ENCODE peak calls at places on chromosomes 5 and 9, in four cellular contexts. T is mesenchymal stem cell, J is adipocyte, N is fibroblast of lung. C is an unnamed sample.
A peak's percentile ranks its signal among the peaks of the same experiment; 100 is the strongest.

GRCh38 chr9:123798203-123798602 is 131.7 kb downstream of the DENND1A start:
- DNase-seq in J (no peak), N (no peak), T (no peak), C (no peak)

GRCh38 chr9:83572524-83572923 is 34.3 kb upstream of the FRMD3 start:
- DNase-seq in N (no peak), T (peak; percentile 51), J (peak; percentile 68), C (no peak)

GRCh38 chr9:93210324-93210973 is 26.5 kb downstream of the WNK2 start:
- DNase-seq in T (no peak), N (no peak), J (no peak), C (no peak)

GRCh38 chr5:386432-387341 is 56.3 kb upstream of the EXOC3 start:
- DNase-seq in T (peak; percentile 87), J (no peak), N (peak; percentile 51), C (no peak)

GRCh38 chr5:128904815-128905214 is 60.5 kb upstream of the SLC27A6 start:
- DNase-seq in N (peak; percentile 34), T (peak; percentile 17), J (peak; percentile 22), C (no peak)

GRCh38 chr5:91419571-91420537 is 36.7 kb upstream of the ARRDC3 start:
- DNase-seq in T (peak; percentile 62), N (peak; percentile 80), J (peak; percentile 87), C (peak; percentile 58)

GRCh38 chr5:94234987-94235386 is 383.4 kb downstream of the KIAA0825 start:
- DNase-seq in T (no peak), N (no peak), J (no peak), C (no peak)

GRCh38 chr5:171757853-171758535 is 27.6 kb upstream of the SMIM23 start:
- DNase-seq in N (peak; percentile 96), J (peak; percentile 52), T (peak; percentile 96), C (no peak)

GRCh38 chr9:109449036-109449798 is 48.9 kb downstream of the PTPN3 start:
- DNase-seq in J (no peak), N (no peak), T (no peak), C (no peak)

GRCh38 chr5:153267506-153267905 is 223.0 kb upstream of the GRIA1 start:
- DNase-seq in J (no peak), T (no peak), N (no peak), C (no peak)

GRCh38 chr5:98471458-98471857 is 302.0 kb upstream of the RGMB start:
- DNase-seq in T (no peak), N (no peak), J (no peak), C (no peak)

GRCh38 chr5:56185777-56186311 is 47.3 kb downstream of the ANKRD55 start:
- DNase-seq in N (no peak), J (no peak), T (no peak), C (no peak)

GRCh38 chr9:136784249-136784996 is 6.7 kb upstream of the TMEM141 start:
- DNase-seq in J (peak; percentile 76), N (no peak), T (peak; percentile 53), C (no peak)

GRCh38 chr5:77518304-77518703 is 26.2 kb upstream of the WDR41 start:
- DNase-seq in J (peak; percentile 4), N (peak; percentile 17), T (peak; percentile 2), C (peak; percentile 42)

GRCh38 chr9:92609142-92609500 is 60.8 kb downstream of the IPPK start:
- DNase-seq in T (no peak), N (no peak), J (no peak), C (peak; percentile 33)

GRCh38 chr9:80648336-80648735 is 1041.0 kb downstream of the TLE1 start:
- DNase-seq in J (peak; percentile 70), T (peak; percentile 62), N (peak; percentile 55), C (peak; percentile 14)

GRCh38 chr5:995318-995717 is 13.3 kb upstream of the NKD2 start:
- DNase-seq in N (no peak), J (no peak), T (no peak), C (no peak)

GRCh38 chr5:179792612-179793469 is 945 bp upstream of the LTC4S start:
- DNase-seq in N (no peak), J (no peak), T (no peak), C (no peak)

GRCh38 chr9:34375901-34376595 is 650 bp downstream of the MYORG start:
- DNase-seq in J (peak; percentile 25), N (no peak), T (peak; percentile 30), C (peak; percentile 84)

GRCh38 chr5:80031109-80031508 is 4.0 kb upstream of the THBS4 start:
- DNase-seq in J (no peak), T (no peak), N (no peak), C (no peak)

GRCh38 chr5:80034962-80035821 is at the start of gene THBS4:
- DNase-seq in T (no peak), N (no peak), J (peak; percentile 17), C (peak; percentile 10)

GRCh38 chr5:80035839-80036238 is 691 bp downstream of the THBS4 start:
- DNase-seq in T (no peak), N (no peak), J (no peak), C (no peak)

GRCh38 chr5:80034559-80034958 is 589 bp upstream of the THBS4 start:
- DNase-seq in N (peak; percentile 14), J (no peak), T (peak; percentile 9), C (no peak)

GRCh38 chr5:80033513-80033912 is 1.6 kb upstream of the THBS4 start:
- DNase-seq in J (no peak), T (no peak), N (no peak), C (no peak)
- H3K27me3 ChIP-seq in J (peaks cover 56% of the 10 kb centered on the region), T (peaks cover 54% of the 10 kb centered on the region), N (peaks cover 35% of the 10 kb centered on the region), C (peaks cover 18% of the 10 kb centered on the region)

GRCh38 chr5:106152569-106152968 is 1518.2 kb downstream of the EFNA5 start:
- DNase-seq in T (no peak), N (no peak), J (no peak), C (no peak)

GRCh38 chr5:106154280-106154716 is 1516.4 kb downstream of the EFNA5 start:
- DNase-seq in T (no peak), N (no peak), J (no peak), C (no peak)
- H3K9ac ChIP-seq in T (no peak overlapping the region), N (no peak overlapping the region), J (no peak overlapping the region), C (no peak overlapping the region)

GRCh38 chr5:122507045-122507444 is 195.0 kb downstream of the SNCAIP start:
- DNase-seq in T (no peak), N (no peak), J (no peak), C (no peak)

GRCh38 chr5:122508623-122509022 is 196.6 kb downstream of the SNCAIP start:
- DNase-seq in N (no peak), J (no peak), T (no peak), C (no peak)

GRCh38 chr5:122507581-122507980 is 195.5 kb downstream of the SNCAIP start:
- DNase-seq in N (no peak), J (no peak), T (no peak), C (no peak)
- H3K27me3 ChIP-seq in N (no peaks in the 10 kb centered on the region), J (no peaks in the 10 kb centered on the region), T (peaks cover 7% of the 10 kb centered on the region), C (no peaks in the 10 kb centered on the region)

GRCh38 chr5:159208508-159209437 is 580 bp downstream of the RNF145 start:
- DNase-seq in N (peak; percentile 26), J (peak; percentile 67), T (peak; percentile 50), C (peak; percentile 86)

GRCh38 chr5:159206368-159206767 is 3.0 kb downstream of the RNF145 start:
- DNase-seq in N (no peak), T (no peak), J (no peak), C (no peak)

GRCh38 chr5:159207616-159208507 is 1.5 kb downstream of the RNF145 start:
- DNase-seq in T (peak; percentile 83), J (peak; percentile 85), N (peak; percentile 74), C (peak; percentile 95)

GRCh38 chr5:159206818-159207217 is 2.5 kb downstream of the RNF145 start:
- DNase-seq in T (no peak), J (no peak), N (no peak), C (no peak)

GRCh38 chr5:159207222-159207615 is 2.1 kb downstream of the RNF145 start:
- DNase-seq in N (peak; percentile 39), T (no peak), J (no peak), C (no peak)
- H3K9ac ChIP-seq in N (peak overlapping the region; percentile 78), T (peak overlapping the region; percentile 99), J (peak overlapping the region; percentile 93), C (peak overlapping the region; percentile 85)

C was measured in mesendoderm.